ENCODE peak calls at places on chromosomes 1 and 21, in nine cellular contexts. One of them, this sample, is unnamed.

GRCh38 chr1:156852414-156852874 is 6.5 kb downstream of the INSRR start:
- DNase-seq in ovary: peak
- DNase-seq in right atrium auricular region: no peak
- DNase-seq in prostate gland: peak
- DNase-seq in hepatocyte: no peak
- DNase-seq in IMR-90: peak
- DNase-seq in cardiac muscle cell: peak
- DNase-seq in AG04450: peak
- DNase-seq in heart left ventricle: peak
- DNase-seq in this sample: no peak

GRCh38 chr21:39518055-39518844 is 66.5 kb downstream of the SH3BGR start:
- DNase-seq in prostate gland: peak
- DNase-seq in hepatocyte: peak
- DNase-seq in AG04450: peak
- DNase-seq in cardiac muscle cell: peak
- DNase-seq in ovary: no peak
- DNase-seq in heart left ventricle: no peak
- DNase-seq in right atrium auricular region: no peak
- DNase-seq in IMR-90: peak
- DNase-seq in this sample: no peak

GRCh38 chr1:228009828-228010775 is 3.3 kb downstream of the WNT3A start:
- DNase-seq in prostate gland: no peak
- DNase-seq in AG04450: no peak
- DNase-seq in hepatocyte: no peak
- DNase-seq in right atrium auricular region: peak
- DNase-seq in ovary: no peak
- DNase-seq in heart left ventricle: no peak
- DNase-seq in IMR-90: no peak
- DNase-seq in cardiac muscle cell: no peak
- DNase-seq in this sample: peak

GRCh38 chr1:22050330-22050729 is 2.2 kb upstream of the CDC42 start:
- DNase-seq in heart left ventricle: no peak
- DNase-seq in prostate gland: no peak
- DNase-seq in cardiac muscle cell: no peak
- DNase-seq in IMR-90: no peak
- DNase-seq in ovary: no peak
- DNase-seq in AG04450: no peak
- DNase-seq in right atrium auricular region: no peak
- DNase-seq in hepatocyte: no peak
- DNase-seq in this sample: no peak

GRCh38 chr1:46719689-46720088 is 775 bp upstream of the EFCAB14 start:
- DNase-seq in right atrium auricular region: no peak
- DNase-seq in heart left ventricle: no peak
- DNase-seq in prostate gland: peak
- DNase-seq in hepatocyte: peak
- DNase-seq in ovary: no peak
- DNase-seq in cardiac muscle cell: no peak
- DNase-seq in AG04450: no peak
- DNase-seq in IMR-90: no peak
- DNase-seq in this sample: no peak

GRCh38 chr21:46057111-46057709 is 40.7 kb upstream of the COL6A2 start:
- DNase-seq in hepatocyte: no peak
- DNase-seq in heart left ventricle: no peak
- DNase-seq in right atrium auricular region: peak
- DNase-seq in IMR-90: no peak
- DNase-seq in prostate gland: no peak
- DNase-seq in AG04450: no peak
- DNase-seq in ovary: peak
- DNase-seq in cardiac muscle cell: no peak
- DNase-seq in this sample: no peak

GRCh38 chr1:178310685-178311105 is 186.1 kb downstream of the CLEC20A start:
- DNase-seq in right atrium auricular region: no peak
- DNase-seq in cardiac muscle cell: peak
- DNase-seq in hepatocyte: peak
- DNase-seq in heart left ventricle: no peak
- DNase-seq in IMR-90: peak
- DNase-seq in AG04450: peak
- DNase-seq in ovary: no peak
- DNase-seq in prostate gland: peak
- DNase-seq in this sample: no peak

GRCh38 chr1:212916395-212917133 is 33.8 kb upstream of the VASH2 start:
- DNase-seq in cardiac muscle cell: peak
- DNase-seq in ovary: no peak
- DNase-seq in hepatocyte: peak
- DNase-seq in heart left ventricle: peak
- DNase-seq in IMR-90: peak
- DNase-seq in prostate gland: peak
- DNase-seq in right atrium auricular region: peak
- DNase-seq in AG04450: no peak
- DNase-seq in this sample: no peak

GRCh38 chr1:54977938-54978337 is 2.5 kb upstream of the TMEM61 start:
- DNase-seq in right atrium auricular region: no peak
- DNase-seq in cardiac muscle cell: no peak
- DNase-seq in IMR-90: no peak
- DNase-seq in prostate gland: no peak
- DNase-seq in hepatocyte: no peak
- DNase-seq in heart left ventricle: no peak
- DNase-seq in AG04450: no peak
- DNase-seq in ovary: no peak
- DNase-seq in this sample: peak

GRCh38 chr1:68372487-68372886 is 77.3 kb downstream of the RPE65 start:
- DNase-seq in cardiac muscle cell: no peak
- DNase-seq in right atrium auricular region: no peak
- DNase-seq in IMR-90: no peak
- DNase-seq in hepatocyte: no peak
- DNase-seq in heart left ventricle: no peak
- DNase-seq in ovary: no peak
- DNase-seq in prostate gland: no peak
- DNase-seq in AG04450: no peak
- DNase-seq in this sample: no peak

GRCh38 chr1:228108742-228109072 is 392 bp downstream of the MRPL55 start:
- DNase-seq in prostate gland: no peak
- DNase-seq in right atrium auricular region: no peak
- DNase-seq in heart left ventricle: no peak
- DNase-seq in hepatocyte: no peak
- DNase-seq in AG04450: no peak
- DNase-seq in cardiac muscle cell: no peak
- DNase-seq in IMR-90: no peak
- DNase-seq in ovary: no peak
- DNase-seq in this sample: no peak

GRCh38 chr1:150528997-150529396 is 13.4 kb downstream of the FALEC start:
- DNase-seq in ovary: no peak
- DNase-seq in heart left ventricle: no peak
- DNase-seq in prostate gland: no peak
- DNase-seq in IMR-90: peak
- DNase-seq in cardiac muscle cell: peak
- DNase-seq in right atrium auricular region: no peak
- DNase-seq in AG04450: peak
- DNase-seq in hepatocyte: no peak
- DNase-seq in this sample: no peak

GRCh38 chr1:227379555-227379892 is 61.2 kb upstream of the CDC42BPA start:
- DNase-seq in cardiac muscle cell: no peak
- DNase-seq in right atrium auricular region: no peak
- DNase-seq in hepatocyte: no peak
- DNase-seq in heart left ventricle: no peak
- DNase-seq in ovary: no peak
- DNase-seq in AG04450: no peak
- DNase-seq in prostate gland: no peak
- DNase-seq in IMR-90: no peak
- DNase-seq in this sample: no peak

GRCh38 chr1:161388639-161389038 is 21.0 kb upstream of the CFAP126 start:
- DNase-seq in cardiac muscle cell: no peak
- DNase-seq in ovary: no peak
- DNase-seq in AG04450: no peak
- DNase-seq in hepatocyte: no peak
- DNase-seq in prostate gland: no peak
- DNase-seq in IMR-90: no peak
- DNase-seq in heart left ventricle: no peak
- DNase-seq in right atrium auricular region: no peak
- DNase-seq in this sample: no peak
- TF ChIP-seq CTCF in cardiac muscle cell: no peak
- TF ChIP-seq CTCF in ovary: no peak
- TF ChIP-seq CTCF in AG04450: no peak
- TF ChIP-seq CTCF in hepatocyte: no peak
- TF ChIP-seq CTCF in prostate gland: no peak
- TF ChIP-seq CTCF in IMR-90: no peak
- TF ChIP-seq CTCF in heart left ventricle: no peak
- TF ChIP-seq CTCF in right atrium auricular region: no peak
- TF ChIP-seq CTCF in this sample: no peak

GRCh38 chr1:84686203-84686602 is 4.1 kb downstream of the SSX2IP start:
- DNase-seq in AG04450: no peak
- DNase-seq in prostate gland: no peak
- DNase-seq in heart left ventricle: no peak
- DNase-seq in right atrium auricular region: no peak
- DNase-seq in hepatocyte: no peak
- DNase-seq in cardiac muscle cell: no peak
- DNase-seq in IMR-90: no peak
- DNase-seq in ovary: no peak
- DNase-seq in this sample: no peak

GRCh38 chr1:84688461-84689061 is 1.7 kb downstream of the SSX2IP start:
- DNase-seq in right atrium auricular region: no peak
- DNase-seq in IMR-90: no peak
- DNase-seq in prostate gland: no peak
- DNase-seq in ovary: no peak
- DNase-seq in heart left ventricle: no peak
- DNase-seq in AG04450: no peak
- DNase-seq in cardiac muscle cell: peak
- DNase-seq in hepatocyte: no peak
- DNase-seq in this sample: no peak

GRCh38 chr1:84690397-84691138 is at the start of gene SSX2IP:
- DNase-seq in hepatocyte: peak
- DNase-seq in heart left ventricle: peak
- DNase-seq in right atrium auricular region: peak
- DNase-seq in prostate gland: peak
- DNase-seq in cardiac muscle cell: peak
- DNase-seq in AG04450: peak
- DNase-seq in IMR-90: peak
- DNase-seq in ovary: peak
- DNase-seq in this sample: peak

GRCh38 chr1:84689514-84690396 is 506 bp downstream of the SSX2IP start:
- DNase-seq in IMR-90: peak
- DNase-seq in heart left ventricle: peak
- DNase-seq in ovary: no peak
- DNase-seq in prostate gland: peak
- DNase-seq in AG04450: no peak
- DNase-seq in cardiac muscle cell: peak
- DNase-seq in hepatocyte: peak
- DNase-seq in right atrium auricular region: peak
- DNase-seq in this sample: peak

DNA sequence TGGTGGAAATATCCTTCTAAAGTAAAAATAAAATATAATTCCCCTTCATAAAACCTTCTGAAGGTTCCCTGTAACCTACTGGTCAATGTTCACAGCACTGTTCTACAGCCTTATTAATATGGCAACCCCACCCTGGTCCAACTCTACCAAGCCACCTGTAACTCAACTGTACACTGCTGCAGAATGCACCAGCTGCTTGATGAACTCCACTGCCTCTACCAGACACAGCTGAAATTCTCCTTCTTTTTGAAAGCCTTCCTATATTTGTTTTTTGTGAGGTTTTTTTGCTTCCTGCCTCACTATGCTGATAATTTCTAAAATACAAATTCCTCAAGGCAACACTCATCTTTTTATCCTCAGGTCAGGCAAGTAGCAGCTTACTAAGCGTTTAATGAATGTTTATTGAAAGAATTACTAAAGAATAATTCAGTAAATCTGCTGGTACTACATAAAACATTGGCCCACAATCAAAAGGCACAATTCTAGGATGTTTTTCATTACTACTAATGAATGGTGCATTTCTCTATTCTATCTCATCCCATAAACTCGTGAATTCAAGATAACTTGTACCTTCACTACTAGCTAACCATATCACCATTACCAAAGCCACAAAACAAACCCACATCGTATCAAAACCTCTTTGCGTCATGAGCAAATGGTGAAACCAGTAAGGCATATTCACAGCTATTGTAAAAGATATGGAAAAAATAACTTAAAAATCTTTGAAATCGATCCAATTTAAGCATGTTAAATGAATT is 2.4 kb downstream of the SSX2IP start:
- DNase-seq in heart left ventricle: no peak
- DNase-seq in hepatocyte: no peak
- DNase-seq in IMR-90: peak
- DNase-seq in AG04450: no peak
- DNase-seq in cardiac muscle cell: peak
- DNase-seq in right atrium auricular region: no peak
- DNase-seq in prostate gland: no peak
- DNase-seq in ovary: no peak
- DNase-seq in this sample: no peak
- H3K27ac ChIP-seq in heart left ventricle: no peak
- H3K27ac ChIP-seq in hepatocyte: peak
- H3K27ac ChIP-seq in IMR-90: no peak
- H3K27ac ChIP-seq in AG04450: no peak
- H3K27ac ChIP-seq in cardiac muscle cell: no peak
- H3K27ac ChIP-seq in right atrium auricular region: no peak
- H3K27ac ChIP-seq in prostate gland: no peak
- H3K27ac ChIP-seq in ovary: no peak
- H3K27ac ChIP-seq in this sample: no peak

GRCh38 chr1:40625076-40625475 is 40.4 kb downstream of the RIMS3 start:
- DNase-seq in ovary: no peak
- DNase-seq in cardiac muscle cell: peak
- DNase-seq in IMR-90: no peak
- DNase-seq in AG04450: no peak
- DNase-seq in heart left ventricle: peak
- DNase-seq in hepatocyte: peak
- DNase-seq in right atrium auricular region: no peak
- DNase-seq in prostate gland: no peak
- DNase-seq in this sample: no peak
- TF ChIP-seq CTCF in ovary: no peak
- TF ChIP-seq CTCF in cardiac muscle cell: peak
- TF ChIP-seq CTCF in IMR-90: peak
- TF ChIP-seq CTCF in AG04450: peak
- TF ChIP-seq CTCF in heart left ventricle: peak
- TF ChIP-seq CTCF in hepatocyte: peak
- TF ChIP-seq CTCF in right atrium auricular region: peak
- TF ChIP-seq CTCF in prostate gland: no peak
- TF ChIP-seq CTCF in this sample: no peak

DNA sequence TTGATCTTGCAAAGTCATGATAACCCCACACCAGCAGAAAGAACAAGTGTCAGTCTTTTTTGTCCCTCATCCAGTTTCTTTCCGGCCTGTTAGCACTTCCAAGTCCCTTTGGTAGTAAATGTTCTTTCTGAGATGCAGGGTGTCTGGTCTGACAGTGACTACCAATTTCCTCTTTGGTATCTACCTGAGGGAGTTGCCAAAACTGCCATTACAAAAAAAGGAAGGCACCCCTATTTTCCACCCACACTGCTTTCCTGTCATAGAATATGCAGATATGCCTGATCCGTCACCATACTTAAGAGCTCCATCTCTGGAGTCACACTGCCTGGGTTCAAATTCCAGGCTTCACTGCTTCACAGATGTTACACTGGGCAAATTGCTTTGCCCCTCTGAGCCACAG is 72.4 kb downstream of the ZNF281 start:
- DNase-seq in IMR-90: no peak
- DNase-seq in hepatocyte: no peak
- DNase-seq in heart left ventricle: no peak
- DNase-seq in prostate gland: no peak
- DNase-seq in ovary: no peak
- DNase-seq in right atrium auricular region: no peak
- DNase-seq in cardiac muscle cell: no peak
- DNase-seq in AG04450: no peak
- DNase-seq in this sample: no peak
- H3K27ac ChIP-seq in IMR-90: no peak
- H3K27ac ChIP-seq in hepatocyte: no peak
- H3K27ac ChIP-seq in heart left ventricle: no peak
- H3K27ac ChIP-seq in prostate gland: no peak
- H3K27ac ChIP-seq in ovary: no peak
- H3K27ac ChIP-seq in right atrium auricular region: no peak
- H3K27ac ChIP-seq in cardiac muscle cell: no peak
- H3K27ac ChIP-seq in AG04450: no peak
- H3K27ac ChIP-seq in this sample: no peak